ENCODE peak calls at places on chromosomes 2 and 18, in six cellular contexts. X is brain microvascular endothelial cell, N is dorsolateral prefrontal cortex, Z is heart right ventricle, G is uterus, O is left ventricle myocardium inferior. P is an unnamed sample.

GRCh38 chr18:57950542-57950941 is 93.5 kb upstream of the NEDD4L start:
- DNase-seq in X (no peak), N (no peak), Z (no peak), G (no peak), O (no peak), P (no peak)

GRCh38 chr18:11760498-11761158 is 71.6 kb downstream of the GNAL start:
- DNase-seq in X (no peak), N (no peak), Z (no peak), G (no peak), O (no peak), P (no peak)

GRCh38 chr2:217943379-217944321 is 59.1 kb downstream of the TNS1 start:
- DNase-seq in X (peak; percentile 55), N (peak; percentile 86), Z (peak; percentile 91), G (peak; percentile 87), O (peak; percentile 88), P (peak; percentile 94)

GRCh38 chr18:38751897-38752296 is 1186.3 kb upstream of the CELF4 start:
- DNase-seq in X (no peak), N (peak; percentile 60), Z (no peak), G (no peak), O (no peak), P (no peak)

GRCh38 chr2:72415256-72415655 is 267.6 kb upstream of the CYP26B1 start:
- DNase-seq in X (no peak), N (no peak), Z (no peak), G (no peak), O (no peak), P (no peak)

GRCh38 chr18:23838801-23839366 is 149.6 kb downstream of the LAMA3 start:
- DNase-seq in X (no peak), N (no peak), Z (no peak), G (no peak), O (no peak), P (no peak)

GRCh38 chr2:120243211-120243610 is 9.4 kb upstream of the RALB start:
- DNase-seq in X (peak; percentile 25), N (no peak), Z (no peak), G (no peak), O (no peak), P (no peak)

GRCh38 chr18:76697441-76697901 is 124.9 kb upstream of the ZNF236 start:
- DNase-seq in X (no peak), N (no peak), Z (no peak), G (no peak), O (no peak), P (no peak)

GRCh38 chr2:168002021-168002553 is 245.3 kb downstream of the STK39 start:
- DNase-seq in X (peak; percentile 22), N (no peak), Z (no peak), G (no peak), O (no peak), P (no peak)

GRCh38 chr2:240353086-240353798 is 82.2 kb upstream of the GPC1 start:
- DNase-seq in X (no peak), N (peak; percentile 34), Z (no peak), G (no peak), O (no peak), P (peak; percentile 38)

GRCh38 chr2:173749315-173749714 is 215.9 kb downstream of the SP3 start:
- DNase-seq in X (peak; percentile 17), N (no peak), Z (no peak), G (no peak), O (no peak), P (no peak)

DNA sequence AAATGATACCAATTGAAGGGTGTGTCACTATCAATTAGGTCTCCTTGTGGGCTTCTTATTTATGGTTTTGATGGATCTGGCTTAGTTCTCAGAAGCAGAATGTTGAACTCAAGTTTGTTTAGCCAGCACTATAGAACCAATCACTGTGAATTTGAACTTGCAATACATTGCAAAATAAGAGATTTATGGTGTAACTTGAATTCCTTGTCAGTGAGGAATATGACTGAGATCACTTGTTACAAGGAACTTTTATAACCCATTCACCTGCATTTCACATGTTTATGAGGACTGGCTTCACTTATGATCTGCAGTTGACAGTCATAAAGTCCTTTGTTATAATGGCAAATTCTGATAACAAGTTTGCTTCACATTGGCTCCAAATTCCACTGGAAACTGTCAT is 9.8 kb downstream of the GATA6 start:
- DNase-seq in X (no peak), N (no peak), Z (no peak), G (no peak), O (no peak), P (no peak)
- H3K4me3 ChIP-seq in X (no peak overlapping the region), N (no peak overlapping the region), Z (no peak overlapping the region), G (no peak overlapping the region), O (peak overlapping the region; percentile 99), P (peak overlapping the region; percentile 31)

GRCh38 chr2:157194844-157195243 is 62.7 kb upstream of the GALNT5 start:
- DNase-seq in X (no peak), N (no peak), Z (no peak), G (no peak), O (no peak), P (no peak)

GRCh38 chr2:157192445-157193423 is 64.8 kb upstream of the GALNT5 start:
- DNase-seq in X (no peak), N (no peak), Z (no peak), G (no peak), O (no peak), P (no peak)

GRCh38 chr2:157190151-157190550 is 67.4 kb upstream of the GALNT5 start:
- DNase-seq in X (peak; percentile 96), N (no peak), Z (no peak), G (no peak), O (no peak), P (no peak)

GRCh38 chr2:157194097-157194688 is 63.3 kb upstream of the GALNT5 start:
- DNase-seq in X (peak; percentile 67), N (no peak), Z (peak; percentile 28), G (no peak), O (no peak), P (no peak)

GRCh38 chr2:157193461-157193860 is 64.0 kb upstream of the GALNT5 start:
- DNase-seq in X (no peak), N (no peak), Z (no peak), G (no peak), O (no peak), P (no peak)
- H3K27me3 ChIP-seq in X (no peaks in the 10 kb centered on the region), N (no peaks in the 10 kb centered on the region), Z (no peaks in the 10 kb centered on the region), G (no peaks in the 10 kb centered on the region), O (no peaks in the 10 kb centered on the region), P (no peaks in the 10 kb centered on the region)

GRCh38 chr2:112541315-112542122 is 746 bp upstream of the POLR1B start:
- DNase-seq in X (peak; percentile 48), N (peak; percentile 84), Z (peak; percentile 72), G (no peak), O (peak; percentile 48), P (peak; percentile 85)
- H3K4me3 ChIP-seq in X (peak overlapping the region; percentile 96), N (peak overlapping the region; percentile 97), Z (peak overlapping the region; percentile 87), G (peak overlapping the region; percentile 76), O (peak overlapping the region; percentile 93), P (peak overlapping the region; percentile 78)

DNA sequence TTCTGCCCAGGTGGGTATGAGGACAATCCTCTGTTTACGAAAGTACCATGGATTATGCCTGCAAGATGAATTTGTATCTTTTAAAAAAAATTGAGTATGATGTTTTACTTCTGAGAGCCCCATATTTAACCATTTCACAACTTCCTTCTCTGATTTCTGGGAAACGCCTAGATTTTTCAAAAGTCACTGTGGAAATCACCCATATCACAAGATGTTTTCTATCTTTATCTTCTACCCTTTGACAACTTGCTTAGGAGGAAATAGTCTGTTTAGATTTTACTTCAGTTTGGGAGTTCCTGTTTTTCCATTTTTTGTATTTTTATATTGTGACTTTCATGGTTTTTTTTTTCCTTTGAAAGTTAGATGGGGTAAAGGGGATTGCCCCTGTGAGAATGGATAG is 53.0 kb downstream of the ICOS start:
- DNase-seq in X (no peak), N (no peak), Z (no peak), G (no peak), O (no peak), P (no peak)
- H3K27me3 ChIP-seq in X (no peaks in the 10 kb centered on the region), N (no peaks in the 10 kb centered on the region), Z (no peaks in the 10 kb centered on the region), G (no peaks in the 10 kb centered on the region), O (peaks cover 4% of the 10 kb centered on the region), P (no peaks in the 10 kb centered on the region)

P was measured in aorta.